ENCODE peak calls at places on chromosomes 16 and 17, in seven cellular contexts. L is left cardiac atrium; R is retina; Q is stimulated activated naive CD8-positive, alpha-beta T cell treated with anti-CD3 and anti-CD28 coated beads, Interleukin-15, Interleukin-2, amounts not matched to agents 100 U/mL and 50 U/mL, for 24 hours; H is adipocyte; D is activated CD8-positive, alpha-beta memory T cell treated with anti-CD3 and anti-CD28 coated beads for 1 hour; C is NCI-H460. M is an unnamed sample.

GRCh38 chr17:82242977-82243647 is 14.3 kb downstream of the SLC16A3 start:
- DNase-seq in Q (no peak), D (no peak), R (no peak), H (peak; percentile 88), L (peak; percentile 83), C (no peak), M (no peak)

GRCh38 chr16:64440421-64440831 is 681.4 kb downstream of the CDH11 start:
- DNase-seq in R (no peak), L (peak; percentile 36), H (peak; percentile 95), Q (no peak), D (no peak), C (peak; percentile 49), M (no peak)

GRCh38 chr17:64146418-64147109 is 16.6 kb upstream of the ERN1 start:
- DNase-seq in Q (peak; percentile 44), D (no peak), R (no peak), C (peak; percentile 39), H (peak; percentile 82), L (peak; percentile 78), M (no peak)

GRCh38 chr16:4744758-4745569 is 10.6 kb downstream of the DNAAF8 start:
- DNase-seq in C (no peak), L (no peak), D (no peak), R (no peak), Q (no peak), H (no peak), M (no peak)

GRCh38 chr16:31200821-31201510 is 1.6 kb downstream of the PYCARD start:
- DNase-seq in L (no peak), D (no peak), Q (peak; percentile 48), H (peak; percentile 37), R (no peak), C (no peak), M (no peak)

GRCh38 chr17:64694207-64694606 is 32.1 kb upstream of the SMURF2 start:
- DNase-seq in C (peak; percentile 64), R (no peak), D (no peak), L (peak; percentile 80), Q (no peak), H (peak; percentile 43), M (no peak)

GRCh38 chr16:21283521-21284289 is 5.6 kb upstream of the CRYM start:
- DNase-seq in Q (peak; percentile 27), R (peak; percentile 89), D (no peak), C (peak; percentile 34), L (peak; percentile 71), H (peak; percentile 77), M (no peak)

GRCh38 chr17:79107499-79108231 is 33.0 kb downstream of the ENGASE start:
- DNase-seq in L (no peak), C (no peak), Q (no peak), H (no peak), R (no peak), D (no peak), M (no peak)

GRCh38 chr17:77353684-77354419 is 213.1 kb downstream of the SEC14L1 start:
- DNase-seq in H (no peak), C (no peak), L (no peak), D (no peak), Q (peak; percentile 2), R (no peak), M (no peak)